ENCODE peak calls at places on chromosomes 12 and 14, in five cellular contexts. One of them, this sample, is unnamed.

GRCh38 chr12:56634837-56635538 is 4.9 kb upstream of the BAZ2A start:
- DNase-seq in CD8-positive, alpha-beta T cell: peak
- DNase-seq in fibroblast of villous mesenchyme: peak
- DNase-seq in activated gamma-delta T cell: peak
- DNase-seq in upper lobe of right lung: peak
- DNase-seq in this sample: peak

GRCh38 chr12:116784238-116784612 is 46.1 kb downstream of the RNFT2 start:
- DNase-seq in CD8-positive, alpha-beta T cell: no peak
- DNase-seq in fibroblast of villous mesenchyme: no peak
- DNase-seq in activated gamma-delta T cell: no peak
- DNase-seq in upper lobe of right lung: no peak
- DNase-seq in this sample: peak

GRCh38 chr14:91415794-91416743 is 1.6 kb downstream of the CCDC88C start:
- DNase-seq in CD8-positive, alpha-beta T cell: peak
- DNase-seq in fibroblast of villous mesenchyme: no peak
- DNase-seq in activated gamma-delta T cell: no peak
- DNase-seq in upper lobe of right lung: no peak
- DNase-seq in this sample: peak

GRCh38 chr14:98501836-98502235 is 770.2 kb downstream of the BCL11B start:
- DNase-seq in CD8-positive, alpha-beta T cell: no peak
- DNase-seq in fibroblast of villous mesenchyme: no peak
- DNase-seq in activated gamma-delta T cell: no peak
- DNase-seq in upper lobe of right lung: no peak
- DNase-seq in this sample: no peak

GRCh38 chr12:52183544-52183910 is 8.3 kb downstream of the KRT80 start:
- DNase-seq in CD8-positive, alpha-beta T cell: no peak
- DNase-seq in fibroblast of villous mesenchyme: no peak
- DNase-seq in activated gamma-delta T cell: no peak
- DNase-seq in upper lobe of right lung: no peak
- DNase-seq in this sample: no peak

GRCh38 chr12:25500651-25501050 is 52.4 kb downstream of the LMNTD1 start:
- DNase-seq in CD8-positive, alpha-beta T cell: no peak
- DNase-seq in fibroblast of villous mesenchyme: no peak
- DNase-seq in activated gamma-delta T cell: no peak
- DNase-seq in upper lobe of right lung: no peak
- DNase-seq in this sample: no peak

GRCh38 chr12:42570076-42570475 is 19.5 kb downstream of the PRICKLE1 start:
- DNase-seq in CD8-positive, alpha-beta T cell: no peak
- DNase-seq in fibroblast of villous mesenchyme: no peak
- DNase-seq in activated gamma-delta T cell: no peak
- DNase-seq in upper lobe of right lung: no peak
- DNase-seq in this sample: no peak

GRCh38 chr14:79325071-79325470 is 886.2 kb downstream of the DIO2 start:
- DNase-seq in CD8-positive, alpha-beta T cell: no peak
- DNase-seq in fibroblast of villous mesenchyme: peak
- DNase-seq in activated gamma-delta T cell: no peak
- DNase-seq in upper lobe of right lung: no peak
- DNase-seq in this sample: no peak

GRCh38 chr12:43338848-43339526 is 213.0 kb downstream of the ADAMTS20 start:
- DNase-seq in CD8-positive, alpha-beta T cell: no peak
- DNase-seq in fibroblast of villous mesenchyme: peak
- DNase-seq in activated gamma-delta T cell: no peak
- DNase-seq in upper lobe of right lung: no peak
- DNase-seq in this sample: peak

GRCh38 chr14:26191666-26192065 is 406.2 kb downstream of the NOVA1 start:
- DNase-seq in CD8-positive, alpha-beta T cell: no peak
- DNase-seq in fibroblast of villous mesenchyme: no peak
- DNase-seq in activated gamma-delta T cell: no peak
- DNase-seq in upper lobe of right lung: no peak
- DNase-seq in this sample: no peak

GRCh38 chr14:87810711-87811110 is 182.3 kb downstream of the GALC start:
- DNase-seq in CD8-positive, alpha-beta T cell: no peak
- DNase-seq in fibroblast of villous mesenchyme: peak
- DNase-seq in activated gamma-delta T cell: no peak
- DNase-seq in upper lobe of right lung: no peak
- DNase-seq in this sample: no peak

GRCh38 chr14:90780519-90780918 is 35.7 kb downstream of the TTC7B start:
- DNase-seq in CD8-positive, alpha-beta T cell: no peak
- DNase-seq in fibroblast of villous mesenchyme: no peak
- DNase-seq in activated gamma-delta T cell: no peak
- DNase-seq in upper lobe of right lung: peak
- DNase-seq in this sample: no peak